ENCODE peak calls at places on chromosomes 4 and X, in nine cellular contexts. Q is HEK293T; V is renal cortical epithelial cell; R is iPS-NIHi11; X is cardiac muscle cell; J is thoracic aorta; D is activated CD4-positive, alpha-beta T cell treated with anti-CD3 and anti-CD28 coated beads for 24 hours; K is NCI-H1048; L is NCI-H2081. C is an unnamed sample.

GRCh38 chrX:38086451-38087215 is 80.3 kb downstream of the SYTL5 start:
- DNase-seq in Q (no peak), V (no peak), R (no peak), X (peak; percentile 36), J (no peak), D (no peak), K (no peak), L (no peak), C (no peak)

GRCh38 chrX:23511783-23512182 is 155.5 kb upstream of the PRDX4 start:
- DNase-seq in Q (no peak), V (no peak), R (no peak), X (no peak), J (no peak), D (no peak), K (no peak), L (peak; percentile 8), C (no peak)

GRCh38 chr4:140237616-140238352 is 83.8 kb upstream of the MAML3 start:
- DNase-seq in Q (no peak), V (no peak), R (peak; percentile 85), X (peak; percentile 98), J (peak; percentile 7), D (no peak), K (no peak), L (peak; percentile 90), C (peak; percentile 91)

GRCh38 chr4:108361886-108362285 is 193.2 kb upstream of the LEF1 start:
- DNase-seq in Q (no peak), V (no peak), R (no peak), X (no peak), J (no peak), D (no peak), K (no peak), L (no peak), C (no peak)

GRCh38 chr4:159142254-159142653 is 39.4 kb downstream of the RAPGEF2 start:
- DNase-seq in Q (no peak), V (no peak), R (no peak), X (peak; percentile 13), J (no peak), D (no peak), K (no peak), L (no peak), C (no peak)

GRCh38 chrX:47217121-47217851 is 1.2 kb upstream of the CDK16 start:
- DNase-seq in Q (peak; percentile 32), V (peak; percentile 46), R (peak; percentile 35), X (peak; percentile 68), J (no peak), D (no peak), K (peak; percentile 1), L (peak; percentile 20), C (no peak)

GRCh38 chrX:53319614-53320542 is 38.5 kb upstream of the IQSEC2 start:
- DNase-seq in Q (no peak), V (no peak), R (no peak), X (no peak), J (no peak), D (no peak), K (no peak), L (no peak), C (no peak)

GRCh38 chrX:111095974-111096870 is at the start of gene PAK3:
- DNase-seq in Q (peak; percentile 51), V (peak; percentile 76), R (peak; percentile 69), X (peak; percentile 57), J (peak; percentile 3), D (no peak), K (peak; percentile 31), L (peak; percentile 85), C (no peak)

GRCh38 chr4:26073886-26074560 is 160.0 kb downstream of the SMIM20 start:
- DNase-seq in Q (no peak), V (no peak), R (no peak), X (no peak), J (no peak), D (no peak), K (no peak), L (no peak), C (no peak)

GRCh38 chrX:2351321-2351720 is 149.5 kb downstream of the DHRSX start:
- DNase-seq in Q (no peak), V (peak; percentile 63), R (no peak), X (peak; percentile 59), J (no peak), D (no peak), K (no peak), L (no peak), C (no peak)

GRCh38 chrX:12080265-12080664 is 58.0 kb upstream of the FRMPD4 start:
- DNase-seq in Q (peak; percentile 34), V (peak; percentile 45), R (peak; percentile 26), X (peak; percentile 63), J (no peak), D (no peak), K (no peak), L (peak; percentile 53), C (no peak)

GRCh38 chr4:86033171-86033570 is 326.7 kb downstream of the MAPK10 start:
- DNase-seq in Q (no peak), V (peak; percentile 83), R (no peak), X (peak; percentile 94), J (peak; percentile 13), D (no peak), K (no peak), L (peak; percentile 16), C (no peak)

C was measured in osteocyte.